ENCODE peak calls at places on chromosomes 5 and 9, in eight cellular contexts. One of them, this sample, is unnamed. For H3K4me1, the result is how much of the 10 kb centered on the place peaks cover.

GRCh38 chr5:179408646-179409045 is 63.4 kb upstream of the ADAMTS2 start:
- DNase-seq in effector memory CD4-positive, alpha-beta T cell: no peak
- DNase-seq in keratinocyte: no peak
- DNase-seq in heart left ventricle: no peak
- DNase-seq in astrocyte: no peak
- DNase-seq in transverse colon: no peak
- DNase-seq in breast epithelium: no peak
- DNase-seq in neuronal stem cell: no peak
- DNase-seq in this sample: no peak

GRCh38 chr9:24616858-24617257 is 71.2 kb upstream of the IZUMO3 start:
- DNase-seq in effector memory CD4-positive, alpha-beta T cell: no peak
- DNase-seq in keratinocyte: no peak
- DNase-seq in heart left ventricle: no peak
- DNase-seq in astrocyte: no peak
- DNase-seq in transverse colon: no peak
- DNase-seq in breast epithelium: no peak
- DNase-seq in neuronal stem cell: no peak
- DNase-seq in this sample: no peak

GRCh38 chr9:105072476-105072875 is 144.5 kb upstream of the ABCA1 start:
- DNase-seq in effector memory CD4-positive, alpha-beta T cell: no peak
- DNase-seq in keratinocyte: no peak
- DNase-seq in heart left ventricle: no peak
- DNase-seq in astrocyte: no peak
- DNase-seq in transverse colon: no peak
- DNase-seq in breast epithelium: no peak
- DNase-seq in neuronal stem cell: no peak
- DNase-seq in this sample: no peak

GRCh38 chr5:115535479-115536035 is 9.0 kb downstream of the FEM1C start:
- DNase-seq in effector memory CD4-positive, alpha-beta T cell: no peak
- DNase-seq in keratinocyte: no peak
- DNase-seq in heart left ventricle: no peak
- DNase-seq in astrocyte: no peak
- DNase-seq in transverse colon: no peak
- DNase-seq in breast epithelium: no peak
- DNase-seq in neuronal stem cell: no peak
- DNase-seq in this sample: no peak

GRCh38 chr5:1550287-1551076 is 26.7 kb upstream of the LPCAT1 start:
- DNase-seq in effector memory CD4-positive, alpha-beta T cell: no peak
- DNase-seq in keratinocyte: no peak
- DNase-seq in heart left ventricle: no peak
- DNase-seq in astrocyte: no peak
- DNase-seq in transverse colon: no peak
- DNase-seq in breast epithelium: peak
- DNase-seq in neuronal stem cell: no peak
- DNase-seq in this sample: no peak

GRCh38 chr9:130445268-130445983 is 665 bp downstream of the ASS1 start:
- DNase-seq in effector memory CD4-positive, alpha-beta T cell: no peak
- DNase-seq in keratinocyte: no peak
- DNase-seq in heart left ventricle: peak
- DNase-seq in astrocyte: no peak
- DNase-seq in transverse colon: peak
- DNase-seq in breast epithelium: peak
- DNase-seq in neuronal stem cell: no peak
- DNase-seq in this sample: peak

GRCh38 chr5:159788835-159789331 is 127.4 kb upstream of the ADRA1B start:
- DNase-seq in effector memory CD4-positive, alpha-beta T cell: no peak
- DNase-seq in keratinocyte: no peak
- DNase-seq in heart left ventricle: no peak
- DNase-seq in astrocyte: no peak
- DNase-seq in transverse colon: no peak
- DNase-seq in breast epithelium: no peak
- DNase-seq in neuronal stem cell: no peak
- DNase-seq in this sample: peak

GRCh38 chr9:70506159-70506558 is 91.7 kb upstream of the KLF9 start:
- DNase-seq in effector memory CD4-positive, alpha-beta T cell: no peak
- DNase-seq in keratinocyte: no peak
- DNase-seq in heart left ventricle: no peak
- DNase-seq in astrocyte: no peak
- DNase-seq in transverse colon: no peak
- DNase-seq in breast epithelium: no peak
- DNase-seq in neuronal stem cell: no peak
- DNase-seq in this sample: no peak

GRCh38 chr9:3323714-3324113 is 202.1 kb downstream of the RFX3 start:
- DNase-seq in effector memory CD4-positive, alpha-beta T cell: no peak
- DNase-seq in keratinocyte: no peak
- DNase-seq in heart left ventricle: no peak
- DNase-seq in astrocyte: no peak
- DNase-seq in transverse colon: no peak
- DNase-seq in breast epithelium: no peak
- DNase-seq in neuronal stem cell: no peak
- DNase-seq in this sample: no peak

GRCh38 chr5:10467281-10468198 is 25.9 kb downstream of the ROPN1L start:
- DNase-seq in effector memory CD4-positive, alpha-beta T cell: no peak
- DNase-seq in keratinocyte: no peak
- DNase-seq in heart left ventricle: no peak
- DNase-seq in astrocyte: peak
- DNase-seq in transverse colon: no peak
- DNase-seq in breast epithelium: no peak
- DNase-seq in neuronal stem cell: no peak
- DNase-seq in this sample: no peak

GRCh38 chr9:95507456-95508241 is 9.1 kb downstream of the PTCH1 start:
- DNase-seq in effector memory CD4-positive, alpha-beta T cell: peak
- DNase-seq in keratinocyte: no peak
- DNase-seq in heart left ventricle: peak
- DNase-seq in astrocyte: peak
- DNase-seq in transverse colon: peak
- DNase-seq in breast epithelium: peak
- DNase-seq in neuronal stem cell: no peak
- DNase-seq in this sample: peak

DNA sequence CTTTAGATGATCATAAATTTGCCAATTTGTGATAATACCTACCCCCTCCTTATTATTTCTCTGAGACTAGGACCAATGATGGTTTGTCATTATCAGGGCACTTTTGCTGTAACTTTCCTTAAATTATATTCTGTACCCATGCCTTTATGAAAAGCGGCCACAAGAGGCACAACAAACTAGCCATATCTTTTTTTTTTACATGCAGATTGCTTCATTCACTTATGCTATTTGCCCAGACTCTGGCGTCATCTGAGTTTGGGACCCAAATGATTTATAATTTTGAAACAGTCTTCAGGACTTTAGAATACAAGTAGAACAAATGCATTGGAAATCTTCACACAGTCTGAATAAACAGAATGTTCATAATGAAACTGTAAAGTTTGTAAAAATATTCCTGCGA is 408.1 kb downstream of the MAT2B start:
- DNase-seq in effector memory CD4-positive, alpha-beta T cell: no peak
- DNase-seq in keratinocyte: no peak
- DNase-seq in heart left ventricle: no peak
- DNase-seq in astrocyte: no peak
- DNase-seq in transverse colon: no peak
- DNase-seq in breast epithelium: no peak
- DNase-seq in neuronal stem cell: no peak
- DNase-seq in this sample: no peak
- H3K4me1 ChIP-seq in effector memory CD4-positive, alpha-beta T cell: under half
- H3K4me1 ChIP-seq in keratinocyte: under half
- H3K4me1 ChIP-seq in heart left ventricle: under half
- H3K4me1 ChIP-seq in astrocyte: under half
- H3K4me1 ChIP-seq in transverse colon: under half
- H3K4me1 ChIP-seq in breast epithelium: under half
- H3K4me1 ChIP-seq in neuronal stem cell: under half
- H3K4me1 ChIP-seq in this sample: under half

DNA sequence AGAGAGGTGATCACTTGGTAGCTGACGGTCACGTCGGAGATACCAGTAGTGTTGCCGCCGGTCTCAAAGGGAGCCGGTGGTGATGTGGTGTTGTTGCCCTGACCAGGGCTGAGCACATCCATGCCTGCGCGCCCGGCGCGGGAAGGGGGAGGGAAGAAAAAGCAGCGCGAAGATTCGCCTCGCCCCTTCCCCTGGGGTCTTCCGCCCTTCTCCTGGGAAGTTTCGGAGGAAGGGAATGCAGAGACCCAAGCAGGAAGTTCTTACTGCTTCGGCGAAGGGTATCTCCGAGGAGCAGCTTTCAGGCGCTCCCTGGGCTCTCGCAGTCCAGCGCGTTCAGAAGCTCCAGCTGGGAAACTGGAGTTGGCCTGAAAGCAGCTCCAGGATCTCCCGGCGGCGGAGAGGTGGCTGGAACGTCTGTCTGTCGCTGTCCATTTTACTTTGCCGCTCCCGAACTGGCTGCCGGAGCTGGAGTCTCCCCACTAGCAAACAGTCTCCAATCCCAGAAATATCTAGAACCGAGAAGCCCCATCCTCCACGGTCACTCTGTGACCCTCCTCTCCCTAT is 565 bp downstream of the HTR1A start:
- DNase-seq in effector memory CD4-positive, alpha-beta T cell: no peak
- DNase-seq in keratinocyte: no peak
- DNase-seq in heart left ventricle: no peak
- DNase-seq in astrocyte: no peak
- DNase-seq in transverse colon: no peak
- DNase-seq in breast epithelium: no peak
- DNase-seq in neuronal stem cell: no peak
- DNase-seq in this sample: no peak
- H3K4me3 ChIP-seq in effector memory CD4-positive, alpha-beta T cell: no peak
- H3K4me3 ChIP-seq in keratinocyte: no peak
- H3K4me3 ChIP-seq in heart left ventricle: no peak
- H3K4me3 ChIP-seq in astrocyte: no peak
- H3K4me3 ChIP-seq in transverse colon: no peak
- H3K4me3 ChIP-seq in breast epithelium: no peak
- H3K4me3 ChIP-seq in neuronal stem cell: peak
- H3K4me3 ChIP-seq in this sample: no peak

GRCh38 chr5:100901851-100902341 is 1.2 kb downstream of the ST8SIA4 start:
- DNase-seq in effector memory CD4-positive, alpha-beta T cell: peak
- DNase-seq in keratinocyte: no peak
- DNase-seq in heart left ventricle: peak
- DNase-seq in astrocyte: no peak
- DNase-seq in transverse colon: peak
- DNase-seq in breast epithelium: no peak
- DNase-seq in neuronal stem cell: peak
- DNase-seq in this sample: no peak

GRCh38 chr5:100900142-100900795 is 2.8 kb downstream of the ST8SIA4 start:
- DNase-seq in effector memory CD4-positive, alpha-beta T cell: no peak
- DNase-seq in keratinocyte: no peak
- DNase-seq in heart left ventricle: peak
- DNase-seq in astrocyte: peak
- DNase-seq in transverse colon: peak
- DNase-seq in breast epithelium: no peak
- DNase-seq in neuronal stem cell: peak
- DNase-seq in this sample: no peak

GRCh38 chr5:100898504-100899346 is 4.4 kb downstream of the ST8SIA4 start:
- DNase-seq in effector memory CD4-positive, alpha-beta T cell: no peak
- DNase-seq in keratinocyte: no peak
- DNase-seq in heart left ventricle: no peak
- DNase-seq in astrocyte: no peak
- DNase-seq in transverse colon: no peak
- DNase-seq in breast epithelium: no peak
- DNase-seq in neuronal stem cell: no peak
- DNase-seq in this sample: no peak

GRCh38 chr5:100900796-100901731 is 2.0 kb downstream of the ST8SIA4 start:
- DNase-seq in effector memory CD4-positive, alpha-beta T cell: peak
- DNase-seq in keratinocyte: no peak
- DNase-seq in heart left ventricle: peak
- DNase-seq in astrocyte: peak
- DNase-seq in transverse colon: peak
- DNase-seq in breast epithelium: peak
- DNase-seq in neuronal stem cell: peak
- DNase-seq in this sample: peak

DNA sequence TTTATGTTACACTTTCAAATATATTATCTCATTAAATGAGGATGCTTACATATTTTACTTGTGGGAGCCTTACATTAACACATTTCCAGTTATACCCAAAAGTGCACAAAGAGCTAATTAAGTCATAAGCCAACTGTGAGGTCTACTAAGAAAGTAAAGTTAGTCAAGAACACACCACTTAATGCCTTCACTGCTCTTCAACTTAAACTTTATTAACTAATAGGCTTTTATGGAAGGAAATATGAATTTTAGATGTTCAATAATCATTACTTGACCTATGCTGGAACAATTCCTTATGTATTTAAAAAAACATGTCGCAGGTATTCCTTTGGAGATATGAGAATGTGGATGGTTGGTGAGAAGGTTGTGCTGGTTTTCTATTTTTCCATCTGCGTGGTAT is 3.4 kb downstream of the ST8SIA4 start:
- DNase-seq in effector memory CD4-positive, alpha-beta T cell: no peak
- DNase-seq in keratinocyte: no peak
- DNase-seq in heart left ventricle: no peak
- DNase-seq in astrocyte: no peak
- DNase-seq in transverse colon: no peak
- DNase-seq in breast epithelium: no peak
- DNase-seq in neuronal stem cell: no peak
- DNase-seq in this sample: no peak
- H3K4me1 ChIP-seq in effector memory CD4-positive, alpha-beta T cell: under half
- H3K4me1 ChIP-seq in keratinocyte: under half
- H3K4me1 ChIP-seq in heart left ventricle: under half
- H3K4me1 ChIP-seq in astrocyte: under half
- H3K4me1 ChIP-seq in transverse colon: under half
- H3K4me1 ChIP-seq in breast epithelium: under half
- H3K4me1 ChIP-seq in neuronal stem cell: under half
- H3K4me1 ChIP-seq in this sample: under half

GRCh38 chr5:44808435-44809214 is at the start of gene MRPS30:
- DNase-seq in effector memory CD4-positive, alpha-beta T cell: peak
- DNase-seq in keratinocyte: peak
- DNase-seq in heart left ventricle: peak
- DNase-seq in astrocyte: peak
- DNase-seq in transverse colon: peak
- DNase-seq in breast epithelium: peak
- DNase-seq in neuronal stem cell: peak
- DNase-seq in this sample: peak

GRCh38 chr5:44809215-44809955 is 638 bp downstream of the MRPS30 start:
- DNase-seq in effector memory CD4-positive, alpha-beta T cell: peak
- DNase-seq in keratinocyte: no peak
- DNase-seq in heart left ventricle: peak
- DNase-seq in astrocyte: peak
- DNase-seq in transverse colon: peak
- DNase-seq in breast epithelium: peak
- DNase-seq in neuronal stem cell: peak
- DNase-seq in this sample: peak

GRCh38 chr5:44801992-44802391 is 6.8 kb upstream of the MRPS30 start:
- DNase-seq in effector memory CD4-positive, alpha-beta T cell: no peak
- DNase-seq in keratinocyte: no peak
- DNase-seq in heart left ventricle: no peak
- DNase-seq in astrocyte: no peak
- DNase-seq in transverse colon: no peak
- DNase-seq in breast epithelium: no peak
- DNase-seq in neuronal stem cell: no peak
- DNase-seq in this sample: no peak

GRCh38 chr5:44809956-44810276 is 1.2 kb downstream of the MRPS30 start:
- DNase-seq in effector memory CD4-positive, alpha-beta T cell: no peak
- DNase-seq in keratinocyte: no peak
- DNase-seq in heart left ventricle: no peak
- DNase-seq in astrocyte: no peak
- DNase-seq in transverse colon: no peak
- DNase-seq in breast epithelium: no peak
- DNase-seq in neuronal stem cell: no peak
- DNase-seq in this sample: no peak

DNA sequence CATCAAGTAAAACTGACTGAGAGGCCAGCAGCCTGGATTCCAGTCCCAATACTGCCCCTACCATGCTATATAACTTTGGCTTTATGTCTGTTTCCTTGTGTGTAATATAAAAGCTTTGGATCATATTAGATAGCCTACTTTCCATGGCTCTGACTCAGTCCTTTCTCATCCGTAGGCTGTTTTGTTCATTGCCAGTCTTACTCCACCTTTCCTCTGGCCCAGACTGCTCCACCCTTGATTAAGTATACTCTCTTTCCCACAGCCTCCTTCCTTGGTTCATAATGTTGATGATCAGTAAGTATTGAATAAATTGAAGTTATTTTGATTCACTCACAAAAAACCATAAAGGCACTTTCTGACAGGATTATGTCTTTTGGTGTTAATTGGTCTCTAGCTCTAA is 1.5 kb upstream of the MRPS30 start:
- DNase-seq in effector memory CD4-positive, alpha-beta T cell: no peak
- DNase-seq in keratinocyte: no peak
- DNase-seq in heart left ventricle: no peak
- DNase-seq in astrocyte: no peak
- DNase-seq in transverse colon: no peak
- DNase-seq in breast epithelium: no peak
- DNase-seq in neuronal stem cell: no peak
- DNase-seq in this sample: no peak
- H3K4me3 ChIP-seq in effector memory CD4-positive, alpha-beta T cell: no peak
- H3K4me3 ChIP-seq in keratinocyte: no peak
- H3K4me3 ChIP-seq in heart left ventricle: no peak
- H3K4me3 ChIP-seq in astrocyte: no peak
- H3K4me3 ChIP-seq in transverse colon: no peak
- H3K4me3 ChIP-seq in breast epithelium: no peak
- H3K4me3 ChIP-seq in neuronal stem cell: no peak
- H3K4me3 ChIP-seq in this sample: no peak

This sample was measured in uterus.